ENCODE peak calls at places on chromosomes 7 and 10, in five cellular contexts. V, F, Q, I and Y are unnamed samples.

GRCh38 chr10:79435271-79436065 is 10.0 kb downstream of the ZCCHC24 start:
- DNase-seq in Q (no peak), F (no peak), I (no peak), V (peak; percentile 90), Y (no peak)

GRCh38 chr10:13276749-13277394 is 23.0 kb downstream of the PHYH start:
- DNase-seq in V (peak; percentile 78), I (no peak), F (no peak), Q (no peak), Y (no peak)

GRCh38 chr7:116259821-116260440 is 49.6 kb downstream of the TES start:
- DNase-seq in F (no peak), Q (no peak), V (peak; percentile 45), I (no peak), Y (no peak)

GRCh38 chr7:45689011-45689796 is 115.0 kb downstream of the ADCY1 start:
- DNase-seq in F (no peak), Q (no peak), I (no peak), V (peak; percentile 91), Y (no peak)

GRCh38 chr7:50863053-50863452 is 80.4 kb upstream of the GRB10 start:
- DNase-seq in F (no peak), Q (no peak), I (no peak), V (no peak), Y (no peak)

GRCh38 chr7:10643545-10643944 is 330.1 kb upstream of the PHF14 start:
- DNase-seq in F (no peak), I (no peak), V (no peak), Q (no peak), Y (no peak)

GRCh38 chr10:124946945-124947344 is 5.0 kb downstream of the ZRANB1 start:
- DNase-seq in V (no peak), I (peak; percentile 62), F (no peak), Q (no peak), Y (no peak)

GRCh38 chr10:96369890-96370574 is 11.2 kb upstream of the OPALIN start:
- DNase-seq in I (peak; percentile 32), Q (no peak), F (no peak), V (peak; percentile 80), Y (no peak)

GRCh38 chr7:139758388-139758787 is 19.4 kb downstream of the HIPK2 start:
- DNase-seq in V (no peak), I (peak; percentile 61), Q (peak; percentile 67), F (no peak), Y (no peak)

GRCh38 chr7:128404826-128405344 is 4.9 kb downstream of the IMPDH1 start:
- DNase-seq in V (peak; percentile 95), F (no peak), Q (no peak), I (peak; percentile 68), Y (no peak)

GRCh38 chr7:64799-65430 is 127.5 kb upstream of the FAM20C start:
- DNase-seq in Q (peak; percentile 54), F (no peak), V (peak; percentile 64), I (no peak), Y (no peak)

GRCh38 chr7:19526639-19527038 is 182.2 kb downstream of the POLR1F start:
- DNase-seq in Q (no peak), F (no peak), V (no peak), I (peak; percentile 38), Y (peak; percentile 70)

GRCh38 chr10:101558671-101559595 is 29.1 kb downstream of the POLL start:
- DNase-seq in I (peak; percentile 27), Q (no peak), V (no peak), F (no peak), Y (no peak)

GRCh38 chr10:91391915-91392314 is 18.2 kb upstream of the HECTD2 start:
- DNase-seq in I (peak; percentile 17), Q (no peak), V (no peak), F (no peak), Y (no peak)

GRCh38 chr7:18610331-18610948 is 114.9 kb downstream of the HDAC9 start:
- DNase-seq in Q (no peak), F (no peak), V (peak; percentile 38), I (peak; percentile 64), Y (peak; percentile 67)

GRCh38 chr10:129136866-129137415 is 330.1 kb upstream of the MGMT start:
- DNase-seq in F (no peak), Q (no peak), V (no peak), I (no peak), Y (no peak)

GRCh38 chr10:49083256-49083655 is 32.1 kb downstream of the VSTM4 start:
- DNase-seq in V (no peak), I (peak; percentile 79), Q (peak; percentile 34), F (no peak), Y (no peak)

GRCh38 chr7:142375710-142376313 is 118.0 kb upstream of the PRSS58 start:
- DNase-seq in V (no peak), Q (no peak), F (peak; percentile 20), I (peak; percentile 50), Y (no peak)

GRCh38 chr10:104045151-104046089 is 40.3 kb downstream of the COL17A1 start:
- DNase-seq in F (no peak), Q (peak; percentile 43), V (peak; percentile 93), I (peak; percentile 49), Y (peak; percentile 16)

GRCh38 chr7:17599733-17600685 is 301.6 kb downstream of the AHR start:
- DNase-seq in Q (no peak), I (peak; percentile 98), V (peak; percentile 54), F (no peak), Y (no peak)

GRCh38 chr7:16431646-16432424 is 10.5 kb upstream of the CRPPA start:
- DNase-seq in Q (no peak), V (peak; percentile 55), I (peak; percentile 56), F (peak; percentile 19), Y (peak; percentile 52)

GRCh38 chr7:126778101-126778500 is 474.6 kb downstream of the GRM8 start:
- DNase-seq in F (no peak), I (peak; percentile 89), Q (no peak), V (no peak), Y (no peak)

GRCh38 chr10:114043532-114044250 is at the start of gene ADRB1:
- DNase-seq in Q (peak; percentile 42), I (peak; percentile 90), V (peak; percentile 85), F (peak; percentile 20), Y (peak; percentile 93)

GRCh38 chr10:119191881-119192280 is 13.3 kb upstream of the PRDX3 start:
- DNase-seq in Q (no peak), V (no peak), I (no peak), F (peak; percentile 25), Y (no peak)

GRCh38 chr10:77832243-77832642 is 94.3 kb downstream of the DLG5 start:
- DNase-seq in Q (no peak), I (no peak), V (peak; percentile 29), F (no peak), Y (no peak)

GRCh38 chr7:127865466-127865865 is 165.8 kb downstream of the LRRC4 start:
- DNase-seq in I (no peak), V (no peak), Q (no peak), F (no peak), Y (no peak)